ENCODE peak calls at places on chromosomes 6 and 20, in seven cellular contexts. E, S, H, F, Q, X and O are unnamed samples.

GRCh38 chr6:45375449-45375848 is 2.3 kb downstream of the SUPT3H start:
- DNase-seq in X (no peak), F (no peak), S (no peak), E (no peak), Q (no peak), H (no peak), O (no peak)

GRCh38 chr20:56200456-56200855 is 48.1 kb upstream of the MC3R start:
- DNase-seq in F (no peak), H (no peak), X (no peak), S (no peak), Q (peak; percentile 6), E (no peak), O (peak; percentile 4)

GRCh38 chr6:170147056-170147787 is 143.7 kb downstream of the DLL1 start:
- DNase-seq in F (no peak), H (peak; percentile 44), E (no peak), Q (no peak), S (no peak), X (no peak), O (no peak)

GRCh38 chr6:2988076-2988425 is 11.6 kb upstream of the NQO2 start:
- DNase-seq in E (no peak), Q (no peak), F (no peak), X (no peak), H (no peak), S (no peak), O (no peak)

GRCh38 chr6:5135783-5136376 is 50.7 kb downstream of the PPP1R3G start:
- DNase-seq in Q (peak; percentile 56), F (peak; percentile 19), S (peak; percentile 35), H (peak; percentile 81), E (peak; percentile 50), X (peak; percentile 23), O (peak; percentile 56)

GRCh38 chr6:146028250-146028789 is 542 bp upstream of the GRM1 start:
- DNase-seq in S (peak; percentile 17), E (peak; percentile 24), H (peak; percentile 95), F (peak; percentile 7), X (peak; percentile 44), Q (peak; percentile 41), O (peak; percentile 8)

GRCh38 chr6:30101423-30101938 is 11.4 kb downstream of the TRIM31 start:
- DNase-seq in Q (no peak), X (no peak), S (peak; percentile 18), H (no peak), F (no peak), E (no peak), O (no peak)

GRCh38 chr6:90450268-90450953 is 136.5 kb downstream of the MAP3K7 start:
- DNase-seq in S (no peak), F (no peak), H (no peak), X (no peak), Q (no peak), E (no peak), O (no peak)

GRCh38 chr6:123062645-123063044 is 66.6 kb downstream of the CLVS2 start:
- DNase-seq in E (no peak), X (no peak), S (no peak), Q (no peak), F (no peak), H (no peak), O (no peak)

GRCh38 chr6:111899531-111899930 is 26.3 kb upstream of the FYN start:
- DNase-seq in H (no peak), F (no peak), X (no peak), Q (no peak), E (peak; percentile 27), S (no peak), O (no peak)

GRCh38 chr20:16135630-16136029 is 437.6 kb downstream of the KIF16B start:
- DNase-seq in X (no peak), E (no peak), S (no peak), H (no peak), Q (no peak), F (no peak), O (no peak)

GRCh38 chr6:166005401-166005845 is 162.2 kb downstream of the TBXT start:
- DNase-seq in F (no peak), X (peak; percentile 74), E (no peak), S (no peak), H (no peak), Q (no peak), O (no peak)

GRCh38 chr6:16670183-16670582 is 91.1 kb downstream of the ATXN1 start:
- DNase-seq in E (no peak), H (no peak), Q (peak; percentile 19), F (no peak), S (no peak), X (no peak), O (no peak)

GRCh38 chr20:10540636-10541493 is 105.8 kb downstream of the SLX4IP start:
- DNase-seq in X (peak; percentile 92), F (no peak), Q (peak; percentile 89), H (no peak), S (no peak), E (peak; percentile 89), O (no peak)

GRCh38 chr20:40711078-40711477 is 22.0 kb upstream of the MAFB start:
- DNase-seq in H (no peak), F (no peak), S (no peak), E (no peak), Q (no peak), X (no peak), O (no peak)

GRCh38 chr6:96116674-96117073 is 100.9 kb downstream of the FUT9 start:
- DNase-seq in H (peak; percentile 51), Q (no peak), E (no peak), X (no peak), F (no peak), S (no peak), O (peak; percentile 29)

GRCh38 chr6:150723857-150724256 is 124.2 kb downstream of the PLEKHG1 start:
- DNase-seq in H (no peak), E (no peak), X (peak; percentile 34), S (no peak), Q (peak; percentile 71), F (no peak), O (no peak)

GRCh38 chr20:41437836-41438235 is 71.2 kb upstream of the EMILIN3 start:
- DNase-seq in E (peak; percentile 35), H (no peak), Q (no peak), X (no peak), S (no peak), F (no peak), O (no peak)

GRCh38 chr6:21634582-21634981 is 41.0 kb downstream of the SOX4 start:
- DNase-seq in H (no peak), F (no peak), Q (peak; percentile 93), S (no peak), X (peak; percentile 98), E (peak; percentile 96), O (no peak)

GRCh38 chr6:73823046-73823735 is 127.2 kb downstream of the CD109 start:
- DNase-seq in E (no peak), S (no peak), H (no peak), X (no peak), Q (no peak), F (no peak), O (no peak)

GRCh38 chr20:1118004-1118335 is 432 bp upstream of the PSMF1 start:
- DNase-seq in F (no peak), S (no peak), H (no peak), Q (no peak), E (no peak), X (no peak), O (no peak)

GRCh38 chr20:46784450-46785127 is 75.1 kb downstream of the SLC2A10 start:
- DNase-seq in E (peak; percentile 12), X (peak; percentile 21), Q (peak; percentile 32), S (no peak), F (no peak), H (no peak), O (no peak)

GRCh38 chr6:41901882-41902519 is 6.8 kb upstream of the USP49 start:
- DNase-seq in X (no peak), H (peak; percentile 79), E (no peak), F (peak; percentile 31), Q (peak; percentile 49), S (peak; percentile 61), O (peak; percentile 71)

GRCh38 chr6:36136034-36136433 is 5.7 kb downstream of the MAPK13 start:
- DNase-seq in H (no peak), X (no peak), F (no peak), Q (no peak), S (no peak), E (no peak), O (no peak)
- H3K4me3 ChIP-seq in H (no peak overlapping the region), X (no peak overlapping the region), F (no peak overlapping the region), Q (no peak overlapping the region), S (no peak overlapping the region), E (no peak overlapping the region), O (no peak overlapping the region)

DNA sequence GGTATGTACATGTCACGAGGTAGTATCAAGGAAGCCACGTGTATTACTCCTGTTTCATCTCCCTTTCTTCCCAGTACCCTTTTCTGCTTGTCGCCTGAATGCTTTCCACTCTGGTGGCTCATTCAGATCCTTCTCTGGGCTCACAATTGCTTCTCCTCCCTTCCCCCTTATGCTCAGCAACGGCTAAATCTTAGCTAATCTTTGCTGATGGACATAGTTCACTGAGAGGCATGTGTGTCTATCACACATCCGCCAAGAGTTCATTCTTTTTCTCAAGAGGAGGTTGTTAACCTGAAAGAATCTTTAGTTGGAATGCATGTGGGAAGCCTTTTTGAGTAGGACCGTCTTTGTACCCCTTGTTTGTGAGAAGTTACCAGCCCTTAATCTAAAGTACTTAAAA is 25.8 kb upstream of the MROH8 start:
- DNase-seq in H (no peak), E (no peak), F (no peak), Q (no peak), S (no peak), X (peak; percentile 27), O (no peak)
- H3K36me3 ChIP-seq in H (peaks cover 100% of the 10 kb centered on the region), E (peaks cover 57% of the 10 kb centered on the region), F (peaks cover 77% of the 10 kb centered on the region), Q (peaks cover 79% of the 10 kb centered on the region), S (peaks cover 79% of the 10 kb centered on the region), X (peaks cover 8% of the 10 kb centered on the region), O (peaks cover 100% of the 10 kb centered on the region)

DNA sequence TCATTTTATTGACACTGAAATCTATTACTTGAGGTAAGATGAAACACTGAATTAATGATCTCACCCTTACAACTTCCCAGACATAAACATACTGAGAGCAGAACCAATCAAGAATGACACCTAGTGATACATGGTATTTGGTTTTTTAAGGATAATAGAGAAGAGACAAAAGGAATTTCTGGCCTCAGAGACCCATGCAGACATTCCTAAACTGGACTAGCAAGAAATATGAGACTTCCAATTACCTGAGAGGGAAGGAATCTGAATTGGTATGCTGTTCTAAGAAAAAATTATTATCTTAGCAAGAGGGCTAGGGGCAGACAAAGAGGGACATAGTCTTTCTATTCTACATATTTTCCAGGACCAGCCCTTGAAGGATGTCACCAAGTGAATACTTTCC is 141.1 kb downstream of the BMP5 start:
- DNase-seq in F (no peak), E (no peak), H (no peak), X (peak; percentile 67), Q (peak; percentile 67), S (no peak), O (no peak)
- H3K4me3 ChIP-seq in F (no peak overlapping the region), E (no peak overlapping the region), H (no peak overlapping the region), X (no peak overlapping the region), Q (no peak overlapping the region), S (no peak overlapping the region), O (no peak overlapping the region)

GRCh38 chr20:35017099-35017835 is 61.6 kb downstream of the MYH7B start:
- DNase-seq in S (no peak), H (no peak), F (no peak), Q (no peak), X (no peak), E (no peak), O (no peak)

GRCh38 chr20:35021831-35022230 is 66.2 kb downstream of the MYH7B start:
- DNase-seq in E (no peak), F (no peak), X (no peak), Q (no peak), S (no peak), H (no peak), O (no peak)

GRCh38 chr20:35021063-35021462 is 65.4 kb downstream of the MYH7B start:
- DNase-seq in X (peak; percentile 33), E (no peak), F (no peak), Q (no peak), S (no peak), H (no peak), O (peak; percentile 1)

GRCh38 chr20:35018578-35019371 is 63.1 kb downstream of the MYH7B start:
- DNase-seq in S (no peak), Q (no peak), X (no peak), E (no peak), F (no peak), H (no peak), O (peak; percentile 3)

GRCh38 chr20:35020108-35021031 is 64.7 kb downstream of the MYH7B start:
- DNase-seq in F (no peak), E (no peak), S (no peak), X (no peak), H (no peak), Q (no peak), O (peak; percentile 3)
- H3K36me3 ChIP-seq in F (peaks cover 59% of the 10 kb centered on the region), E (peaks cover 60% of the 10 kb centered on the region), S (peaks cover 31% of the 10 kb centered on the region), X (peaks cover 21% of the 10 kb centered on the region), H (peaks cover 80% of the 10 kb centered on the region), Q (peaks cover 16% of the 10 kb centered on the region), O (peaks cover 97% of the 10 kb centered on the region)